ENCODE peak calls at places on chromosomes 16 and 17, in six cellular contexts. One of them, this sample, is unnamed.

GRCh38 chr16:52424591-52424990 is 122.4 kb downstream of the TOX3 start:
- DNase-seq in heart right ventricle: no peak
- DNase-seq in PC-9: no peak
- DNase-seq in aorta: no peak
- DNase-seq in heart left ventricle: no peak
- DNase-seq in AG10803: no peak
- DNase-seq in this sample: no peak

GRCh38 chr16:85908444-85908843 is 9.5 kb downstream of the IRF8 start:
- DNase-seq in PC-9: no peak
- DNase-seq in heart left ventricle: no peak
- DNase-seq in aorta: peak
- DNase-seq in heart right ventricle: no peak
- DNase-seq in AG10803: no peak
- DNase-seq in this sample: no peak

GRCh38 chr17:70661342-70662222 is 492.2 kb downstream of the KCNJ2 start:
- DNase-seq in AG10803: peak
- DNase-seq in heart left ventricle: no peak
- DNase-seq in PC-9: no peak
- DNase-seq in heart right ventricle: no peak
- DNase-seq in aorta: no peak
- DNase-seq in this sample: no peak

GRCh38 chr16:27529962-27530361 is 19.8 kb downstream of the GTF3C1 start:
- DNase-seq in AG10803: peak
- DNase-seq in PC-9: no peak
- DNase-seq in heart right ventricle: no peak
- DNase-seq in heart left ventricle: no peak
- DNase-seq in aorta: peak
- DNase-seq in this sample: peak

GRCh38 chr16:57264950-57265371 is 19.5 kb downstream of the PLLP start:
- DNase-seq in heart right ventricle: no peak
- DNase-seq in aorta: peak
- DNase-seq in heart left ventricle: no peak
- DNase-seq in AG10803: no peak
- DNase-seq in PC-9: no peak
- DNase-seq in this sample: no peak

GRCh38 chr17:27384261-27384701 is 72.0 kb upstream of the KSR1 start:
- DNase-seq in aorta: peak
- DNase-seq in PC-9: peak
- DNase-seq in AG10803: peak
- DNase-seq in heart left ventricle: peak
- DNase-seq in heart right ventricle: peak
- DNase-seq in this sample: peak

GRCh38 chr16:11665071-11665491 is 3.2 kb upstream of the SNN start:
- DNase-seq in heart left ventricle: no peak
- DNase-seq in AG10803: no peak
- DNase-seq in heart right ventricle: no peak
- DNase-seq in PC-9: no peak
- DNase-seq in aorta: no peak
- DNase-seq in this sample: no peak

GRCh38 chr16:56848955-56849689 is 15.9 kb upstream of the SLC12A3 start:
- DNase-seq in heart right ventricle: no peak
- DNase-seq in aorta: peak
- DNase-seq in PC-9: peak
- DNase-seq in heart left ventricle: no peak
- DNase-seq in AG10803: peak
- DNase-seq in this sample: no peak

GRCh38 chr16:58495861-58496331 is 4.0 kb upstream of the NDRG4 start:
- DNase-seq in AG10803: no peak
- DNase-seq in aorta: peak
- DNase-seq in PC-9: no peak
- DNase-seq in heart right ventricle: no peak
- DNase-seq in heart left ventricle: no peak
- DNase-seq in this sample: no peak

GRCh38 chr17:29127840-29128239 is 52.4 kb downstream of the MYO18A start:
- DNase-seq in aorta: no peak
- DNase-seq in PC-9: no peak
- DNase-seq in AG10803: no peak
- DNase-seq in heart right ventricle: no peak
- DNase-seq in heart left ventricle: no peak
- DNase-seq in this sample: no peak

GRCh38 chr17:8250101-8250500 is 1.0 kb downstream of the PFAS start:
- DNase-seq in PC-9: no peak
- DNase-seq in heart left ventricle: no peak
- DNase-seq in AG10803: no peak
- DNase-seq in heart right ventricle: no peak
- DNase-seq in aorta: no peak
- DNase-seq in this sample: no peak

GRCh38 chr16:30567991-30568638 is 3.4 kb downstream of the ZNF688 start:
- DNase-seq in aorta: no peak
- DNase-seq in heart right ventricle: no peak
- DNase-seq in heart left ventricle: no peak
- DNase-seq in AG10803: peak
- DNase-seq in PC-9: no peak
- DNase-seq in this sample: peak

GRCh38 chr16:48583075-48584065 is 26.6 kb downstream of the N4BP1 start:
- DNase-seq in heart right ventricle: no peak
- DNase-seq in heart left ventricle: no peak
- DNase-seq in PC-9: no peak
- DNase-seq in AG10803: peak
- DNase-seq in aorta: no peak
- DNase-seq in this sample: no peak

GRCh38 chr16:23902223-23903000 is 66.6 kb downstream of the PRKCB start:
- DNase-seq in PC-9: no peak
- DNase-seq in AG10803: no peak
- DNase-seq in heart right ventricle: no peak
- DNase-seq in aorta: no peak
- DNase-seq in heart left ventricle: no peak
- DNase-seq in this sample: no peak

GRCh38 chr17:63834431-63835166 is 7.1 kb upstream of the FTSJ3 start:
- DNase-seq in AG10803: peak
- DNase-seq in aorta: peak
- DNase-seq in PC-9: peak
- DNase-seq in heart right ventricle: no peak
- DNase-seq in heart left ventricle: peak
- DNase-seq in this sample: peak

DNA sequence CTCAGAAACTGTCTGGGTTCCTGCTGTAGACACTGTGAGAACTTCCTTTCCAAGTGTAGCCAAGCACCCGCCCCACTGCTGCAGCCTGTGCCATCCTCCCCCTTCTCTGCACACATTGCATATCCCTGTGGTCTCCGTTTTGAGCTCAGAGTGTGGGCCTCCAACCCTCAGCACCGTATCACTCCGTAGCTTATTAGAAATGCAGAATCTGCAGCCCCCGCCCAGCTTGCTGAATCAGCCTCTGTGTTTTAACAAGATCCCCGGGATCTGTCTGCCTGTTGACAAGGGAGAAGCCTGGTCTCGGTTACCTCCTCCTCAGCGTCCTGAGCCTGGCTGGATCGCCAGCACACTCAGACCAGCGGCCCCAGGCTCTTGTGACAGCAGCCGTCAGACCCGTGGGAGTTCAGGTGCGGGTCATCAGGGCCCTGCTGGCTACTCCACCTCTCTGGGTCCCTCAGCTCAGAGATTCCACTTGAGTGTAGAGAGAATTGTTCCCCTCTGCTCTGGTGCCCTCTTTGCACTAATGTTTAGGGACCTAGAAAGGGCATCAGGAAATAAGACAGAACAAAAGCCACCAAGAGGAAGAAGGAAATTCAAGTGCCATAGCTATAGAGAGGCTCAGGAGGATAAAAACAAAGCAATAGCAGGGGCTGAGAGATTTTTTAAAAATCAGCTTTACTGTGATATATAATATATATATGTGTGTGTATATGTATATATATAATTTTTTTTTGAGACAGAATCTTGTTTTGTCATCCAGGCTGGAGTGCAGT is 92.3 kb downstream of the PITPNC1 start:
- DNase-seq in heart left ventricle: no peak
- DNase-seq in aorta: no peak
- DNase-seq in AG10803: no peak
- DNase-seq in PC-9: peak
- DNase-seq in heart right ventricle: no peak
- DNase-seq in this sample: no peak
- H3K4me3 ChIP-seq in heart left ventricle: no peak
- H3K4me3 ChIP-seq in aorta: no peak
- H3K4me3 ChIP-seq in AG10803: no peak
- H3K4me3 ChIP-seq in PC-9: no peak
- H3K4me3 ChIP-seq in heart right ventricle: no peak
- H3K4me3 ChIP-seq in this sample: no peak

DNA sequence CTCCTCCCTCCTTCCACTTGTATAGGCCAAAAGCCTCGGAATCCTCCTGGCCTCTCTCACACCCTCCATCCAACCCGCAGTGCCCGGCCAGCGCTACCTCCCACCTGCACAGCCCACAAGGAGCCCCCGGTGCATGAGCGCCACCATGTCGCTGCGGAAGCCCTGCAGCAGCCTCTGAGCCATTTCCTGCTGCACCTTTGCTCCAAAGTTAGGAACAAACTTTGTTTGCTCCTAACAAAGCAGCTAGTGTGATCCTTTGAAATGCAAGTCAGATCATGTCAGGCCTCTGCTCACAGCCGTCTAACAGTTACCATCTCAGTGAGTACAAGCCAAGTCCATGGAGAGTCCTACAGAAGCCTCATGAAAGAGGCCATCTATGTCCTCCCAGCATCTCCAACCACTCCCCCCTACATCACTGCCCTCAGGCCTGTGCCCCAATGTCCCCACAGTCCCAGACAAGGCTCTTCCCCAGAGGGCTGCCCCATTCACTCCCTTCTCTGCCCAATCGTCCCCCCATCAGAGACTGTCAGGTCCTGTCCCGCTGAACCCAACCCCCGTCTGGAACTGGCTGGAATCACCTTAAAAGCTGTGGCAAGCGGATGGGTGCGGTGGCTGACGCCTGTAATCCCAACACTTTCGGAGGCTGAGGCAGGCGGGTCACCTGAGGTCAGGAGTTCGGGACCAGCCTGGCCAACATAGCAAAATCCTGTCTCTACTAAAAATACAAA is 7.5 kb downstream of the DCAKD start:
- DNase-seq in AG10803: no peak
- DNase-seq in PC-9: no peak
- DNase-seq in aorta: no peak
- DNase-seq in heart left ventricle: no peak
- DNase-seq in heart right ventricle: no peak
- DNase-seq in this sample: no peak
- H3K4me3 ChIP-seq in AG10803: no peak
- H3K4me3 ChIP-seq in PC-9: no peak
- H3K4me3 ChIP-seq in aorta: no peak
- H3K4me3 ChIP-seq in heart left ventricle: no peak
- H3K4me3 ChIP-seq in heart right ventricle: no peak
- H3K4me3 ChIP-seq in this sample: no peak

DNA sequence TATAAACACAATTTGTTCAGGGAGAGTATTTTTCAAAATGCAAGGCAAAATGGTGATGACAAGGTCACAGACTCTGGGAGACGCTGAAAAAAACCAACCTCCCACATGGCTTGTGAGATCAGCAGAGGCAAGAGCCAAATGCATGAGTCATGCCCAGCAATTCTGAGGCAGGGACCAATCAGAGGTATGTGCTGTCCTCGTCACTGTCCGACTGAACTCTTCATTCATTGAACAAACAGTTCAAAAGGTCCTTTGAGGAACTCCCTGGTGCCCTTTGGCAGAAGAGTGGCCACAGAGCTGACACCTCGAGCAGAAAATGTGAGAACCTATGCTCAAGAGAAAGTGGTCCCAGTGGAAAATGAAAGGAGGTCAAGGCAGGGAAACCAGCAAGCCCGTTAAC is 51.0 kb downstream of the CDH11 start:
- DNase-seq in aorta: peak
- DNase-seq in AG10803: peak
- DNase-seq in heart left ventricle: peak
- DNase-seq in heart right ventricle: peak
- DNase-seq in PC-9: no peak
- DNase-seq in this sample: peak
- H3K4me3 ChIP-seq in aorta: peak
- H3K4me3 ChIP-seq in AG10803: no peak
- H3K4me3 ChIP-seq in heart left ventricle: peak
- H3K4me3 ChIP-seq in heart right ventricle: peak
- H3K4me3 ChIP-seq in PC-9: no peak
- H3K4me3 ChIP-seq in this sample: peak

DNA sequence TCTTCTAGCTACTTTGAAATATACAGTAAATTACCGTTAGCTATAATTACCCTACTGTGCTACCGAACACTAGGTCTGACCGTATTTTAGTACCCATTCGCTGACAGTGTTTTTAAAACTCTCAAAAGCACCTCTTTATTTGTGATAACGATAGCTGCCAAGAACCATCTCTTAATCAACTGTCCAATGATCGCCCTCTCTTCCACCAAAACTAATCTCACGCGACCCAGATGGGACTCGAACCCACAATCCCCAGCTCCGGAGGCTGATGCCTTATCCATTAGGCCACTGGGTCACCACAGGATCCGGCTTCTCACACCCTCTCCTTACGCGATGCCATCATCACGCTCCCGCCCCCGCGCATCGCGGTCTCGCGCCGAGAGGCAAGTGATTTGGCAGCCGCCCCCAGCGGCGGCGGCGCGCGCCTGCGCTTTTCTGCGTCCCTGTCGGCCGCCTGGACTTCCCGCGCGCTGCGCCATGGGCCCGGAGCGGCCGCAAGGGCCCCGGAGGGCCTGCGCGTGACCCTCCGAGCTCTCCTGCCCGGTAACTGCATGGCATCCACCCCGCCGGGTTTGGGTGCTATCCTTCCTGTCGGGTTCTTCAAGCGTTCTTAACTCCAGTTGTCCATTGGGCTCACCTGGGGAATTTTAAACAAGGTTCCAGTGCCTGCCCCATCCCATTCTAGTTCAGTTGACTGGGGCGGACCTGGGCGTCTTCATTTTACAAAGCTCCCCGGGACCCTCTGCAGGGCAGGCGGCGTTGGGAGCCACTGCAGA is 15.7 kb upstream of the KPNA2 start:
- DNase-seq in PC-9: peak
- DNase-seq in heart right ventricle: peak
- DNase-seq in AG10803: peak
- DNase-seq in heart left ventricle: peak
- DNase-seq in aorta: peak
- DNase-seq in this sample: peak
- H3K4me3 ChIP-seq in PC-9: peak
- H3K4me3 ChIP-seq in heart right ventricle: peak
- H3K4me3 ChIP-seq in AG10803: peak
- H3K4me3 ChIP-seq in heart left ventricle: peak
- H3K4me3 ChIP-seq in aorta: peak
- H3K4me3 ChIP-seq in this sample: peak

DNA sequence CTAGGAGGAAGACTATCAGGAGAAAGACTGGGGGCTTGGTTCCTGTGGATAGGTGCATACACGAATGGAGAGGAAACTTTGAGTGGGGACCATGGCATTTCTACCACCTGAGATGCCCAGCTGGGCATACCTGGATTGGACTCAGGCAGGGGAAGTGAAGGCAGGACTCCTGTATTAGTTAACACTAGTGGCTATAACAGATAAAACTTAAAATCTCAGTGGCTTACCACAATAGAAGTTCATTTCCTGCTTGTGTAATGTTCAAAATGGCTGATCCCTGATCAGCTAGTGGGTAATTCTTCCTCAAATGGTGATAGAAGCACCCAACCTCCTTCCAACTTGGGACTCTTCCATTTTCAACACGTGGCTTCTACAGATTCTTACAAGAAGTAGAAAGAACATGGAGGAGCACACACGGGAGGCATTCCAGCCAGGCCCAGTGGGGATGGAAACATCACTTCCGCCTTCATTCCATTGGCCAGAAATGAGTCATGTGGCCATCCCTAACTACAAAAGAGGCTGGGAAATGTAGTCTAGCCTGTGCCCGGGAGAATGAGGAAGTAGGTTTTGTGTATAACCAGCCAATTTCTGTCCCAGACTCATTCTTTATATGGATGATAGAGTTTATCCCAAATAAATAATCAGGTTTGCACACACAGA is 112.1 kb downstream of the UTP18 start:
- DNase-seq in heart left ventricle: peak
- DNase-seq in aorta: no peak
- DNase-seq in AG10803: peak
- DNase-seq in PC-9: peak
- DNase-seq in heart right ventricle: no peak
- DNase-seq in this sample: no peak
- H3K4me3 ChIP-seq in heart left ventricle: no peak
- H3K4me3 ChIP-seq in aorta: no peak
- H3K4me3 ChIP-seq in AG10803: peak
- H3K4me3 ChIP-seq in PC-9: no peak
- H3K4me3 ChIP-seq in heart right ventricle: no peak
- H3K4me3 ChIP-seq in this sample: no peak

This sample was measured in AG04450.